ENCODE peak calls at places on chromosome 9, in ten cellular contexts. C is HS-5; U is OCI-LY7; T is NCI-H2029 treated with DMSO at 0.1 percent for 48 hours; N is non-pigmented ciliary epithelial cell; Y is prostate gland; W is T-helper 2 cell treated with Interferon-gamma antibody and Interleukin-4, amounts not matched to agents 5 μg/mL and 100 μg/mL, for 36 hours; E is skeletal muscle cell; Q is EL; H is mucosa of gallbladder. R is an unnamed sample.

GRCh38 chr9:130159057-130159456 is 13.1 kb upstream of the NCS1 start:
- DNase-seq in C (no peak), U (no peak), T (no peak), N (no peak), Y (no peak), W (no peak), E (no peak), Q (no peak), H (no peak), R (no peak)

GRCh38 chr9:84711936-84712335 is 42.4 kb downstream of the NTRK2 start:
- DNase-seq in C (peak; percentile 6), U (no peak), T (no peak), N (no peak), Y (no peak), W (no peak), E (no peak), Q (peak; percentile 55), H (no peak), R (peak; percentile 5)

GRCh38 chr9:136611606-136612005 is 51.1 kb upstream of the EGFL7 start:
- DNase-seq in C (no peak), U (no peak), T (no peak), N (no peak), Y (no peak), W (no peak), E (no peak), Q (no peak), H (no peak), R (no peak)

GRCh38 chr9:22244141-22245011 is 202.2 kb upstream of the DMRTA1 start:
- DNase-seq in C (no peak), U (peak; percentile 70), T (peak; percentile 10), N (no peak), Y (no peak), W (no peak), E (no peak), Q (peak; percentile 67), H (no peak), R (peak; percentile 67)

GRCh38 chr9:136679431-136679941 is 7.8 kb downstream of the AGPAT2 start:
- DNase-seq in C (no peak), U (no peak), T (peak; percentile 71), N (no peak), Y (peak; percentile 76), W (no peak), E (no peak), Q (no peak), H (no peak), R (no peak)

GRCh38 chr9:101083451-101083850 is 54.9 kb downstream of the PLPPR1 start:
- DNase-seq in C (no peak), U (no peak), T (no peak), N (no peak), Y (no peak), W (no peak), E (no peak), Q (no peak), H (no peak), R (no peak)

GRCh38 chr9:22147818-22148573 is 138.9 kb upstream of the CDKN2B start:
- DNase-seq in C (no peak), U (no peak), T (no peak), N (peak; percentile 99), Y (no peak), W (peak; percentile 54), E (peak; percentile 86), Q (peak; percentile 79), H (no peak), R (peak; percentile 73)

GRCh38 chr9:88932766-88933165 is 58.5 kb upstream of the S1PR3 start:
- DNase-seq in C (no peak), U (no peak), T (peak; percentile 66), N (no peak), Y (no peak), W (no peak), E (no peak), Q (no peak), H (no peak), R (no peak)

GRCh38 chr9:131543141-131543540 is 2.2 kb upstream of the PRRT1B start:
- DNase-seq in C (no peak), U (no peak), T (no peak), N (no peak), Y (no peak), W (no peak), E (no peak), Q (no peak), H (no peak), R (no peak)